ENCODE peak calls at places on chromosomes 7 and 10, in five cellular contexts. Z is HCT116, G is GM23248, L is MM.1S, P is SK-N-SH. O is an unnamed sample. For H3K9me2, the result is how much of the 10 kb centered on the place peaks cover.

GRCh38 chr10:103603382-103603781 is 109.9 kb downstream of the NEURL1 start:
- DNase-seq in Z (no peak), G (no peak), L (no peak), P (peak), O (no peak)

GRCh38 chr7:10977113-10977512 is 3.4 kb downstream of the PHF14 start:
- DNase-seq in Z (no peak), G (no peak), L (no peak), P (no peak), O (no peak)

GRCh38 chr10:43202657-43203490 is 64.0 kb downstream of the RASGEF1A start:
- DNase-seq in Z (no peak), G (peak), L (no peak), P (peak), O (no peak)

GRCh38 chr7:67018940-67019339 is 22.3 kb downstream of the TYW1 start:
- DNase-seq in Z (no peak), G (no peak), L (no peak), P (no peak), O (no peak)

GRCh38 chr10:60916025-60916424 is 28.0 kb downstream of the RHOBTB1 start:
- DNase-seq in Z (no peak), G (no peak), L (no peak), P (no peak), O (peak)

GRCh38 chr10:90718185-90718584 is 139.7 kb downstream of the HTR7 start:
- DNase-seq in Z (no peak), G (peak), L (no peak), P (no peak), O (peak)

GRCh38 chr10:44780461-44780860 is 130.7 kb upstream of the TMEM72 start:
- DNase-seq in Z (no peak), G (no peak), L (no peak), P (no peak), O (no peak)

GRCh38 chr10:132669208-132669861 is 116.6 kb downstream of the NKX6-2 start:
- DNase-seq in Z (no peak), G (no peak), L (no peak), P (no peak), O (no peak)

GRCh38 chr7:70131807-70132565 is 533.7 kb downstream of the AUTS2 start:
- DNase-seq in Z (no peak), G (no peak), L (no peak), P (no peak), O (no peak)

GRCh38 chr10:69742928-69743602 is 58.6 kb upstream of the COL13A1 start:
- DNase-seq in Z (peak), G (peak), L (no peak), P (peak), O (peak)

GRCh38 chr10:106401161-106401560 is 763.3 kb downstream of the SORCS1 start:
- DNase-seq in Z (no peak), G (peak), L (no peak), P (no peak), O (peak)

GRCh38 chr10:25682203-25682950 is 251.7 kb upstream of the MYO3A start:
- DNase-seq in Z (no peak), G (peak), L (no peak), P (peak), O (no peak)

GRCh38 chr10:132616170-132616994 is 78.8 kb downstream of the INPP5A start:
- DNase-seq in Z (no peak), G (no peak), L (no peak), P (no peak), O (no peak)

GRCh38 chr10:101774589-101775272 is 1.2 kb downstream of the FGF8 start:
- DNase-seq in Z (no peak), G (peak), L (no peak), P (peak), O (no peak)

GRCh38 chr7:103343758-103344452 is 662 bp downstream of the DNAJC2 start:
- DNase-seq in Z (no peak), G (peak), L (peak), P (peak), O (peak)

GRCh38 chr10:71548494-71548846 is 151.8 kb downstream of the CDH23 start:
- DNase-seq in Z (no peak), G (peak), L (peak), P (no peak), O (peak)

GRCh38 chr7:158265743-158266080 is 321.9 kb downstream of the PTPRN2 start:
- DNase-seq in Z (no peak), G (no peak), L (no peak), P (no peak), O (no peak)

GRCh38 chr7:73519867-73520672 is 2.0 kb downstream of the BAZ1B start:
- DNase-seq in Z (no peak), G (peak), L (peak), P (no peak), O (no peak)

GRCh38 chr10:74104480-74104879 is 46.1 kb downstream of the AP3M1 start:
- DNase-seq in Z (no peak), G (no peak), L (no peak), P (no peak), O (no peak)
- H3K9me2 ChIP-seq in Z (under half), G (under half), L (under half), P (under half), O (under half)

DNA sequence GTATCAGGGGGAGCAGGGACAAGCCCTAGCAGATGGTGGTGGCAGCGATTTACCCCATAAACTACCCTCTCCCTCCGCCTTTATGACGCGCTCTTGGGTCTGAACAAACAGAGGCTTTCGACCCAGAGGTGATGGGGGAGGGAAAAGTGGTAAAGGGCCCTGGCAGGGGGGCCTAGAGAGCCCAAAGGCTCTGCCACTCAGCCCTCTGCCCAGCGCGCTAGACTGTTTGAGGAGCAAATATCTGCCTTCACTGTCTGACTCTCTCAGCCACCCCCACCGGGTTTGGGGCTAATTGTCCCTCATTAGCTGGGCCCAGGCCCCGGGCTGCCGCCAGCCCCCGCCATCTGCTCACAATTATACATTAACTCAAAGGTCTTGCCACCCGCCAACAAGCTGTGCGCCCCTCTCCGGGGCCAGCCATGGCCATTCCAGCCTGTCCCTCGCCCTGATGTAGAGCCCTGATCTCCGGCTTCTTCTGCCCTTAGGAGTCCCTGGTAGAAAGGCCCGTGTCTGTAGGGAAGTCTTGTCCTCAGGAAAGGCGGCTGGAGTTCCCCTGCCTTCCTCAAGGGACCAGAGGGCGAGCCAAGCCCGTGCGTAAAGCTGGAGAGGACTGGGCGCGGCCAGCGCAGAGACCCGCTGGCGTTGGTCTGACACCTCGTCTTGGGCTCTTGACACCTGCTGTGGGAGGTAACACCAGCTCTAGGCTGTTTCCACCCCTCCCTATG is 1.9 kb upstream of the PAX4 start:
- DNase-seq in Z (no peak), G (peak), L (no peak), P (peak), O (no peak)
- H3K9ac ChIP-seq in Z (no peak), G (no peak), L (no peak), P (no peak), O (no peak)

GRCh38 chr10:77884181-77884580 is 42.4 kb downstream of the DLG5 start:
- DNase-seq in Z (no peak), G (no peak), L (no peak), P (no peak), O (no peak)

GRCh38 chr10:77879065-77879464 is 47.5 kb downstream of the DLG5 start:
- DNase-seq in Z (no peak), G (no peak), L (no peak), P (no peak), O (no peak)

GRCh38 chr10:77879710-77880109 is 46.8 kb downstream of the DLG5 start:
- DNase-seq in Z (no peak), G (no peak), L (no peak), P (no peak), O (no peak)

GRCh38 chr10:77881222-77881621 is 45.3 kb downstream of the DLG5 start:
- DNase-seq in Z (no peak), G (no peak), L (no peak), P (no peak), O (no peak)

GRCh38 chr10:77881636-77882035 is 44.9 kb downstream of the DLG5 start:
- DNase-seq in Z (no peak), G (no peak), L (no peak), P (no peak), O (no peak)
- H2AFZ ChIP-seq in Z (no peak), G (no peak), L (no peak), P (no peak), O (no peak)

GRCh38 chr7:54712777-54713176 is 46.2 kb downstream of the SEC61G start:
- DNase-seq in Z (no peak), G (no peak), L (no peak), P (no peak), O (no peak)
- H3K9me2 ChIP-seq in Z (under half), G (under half), L (under half), P (under half), O (under half)

DNA sequence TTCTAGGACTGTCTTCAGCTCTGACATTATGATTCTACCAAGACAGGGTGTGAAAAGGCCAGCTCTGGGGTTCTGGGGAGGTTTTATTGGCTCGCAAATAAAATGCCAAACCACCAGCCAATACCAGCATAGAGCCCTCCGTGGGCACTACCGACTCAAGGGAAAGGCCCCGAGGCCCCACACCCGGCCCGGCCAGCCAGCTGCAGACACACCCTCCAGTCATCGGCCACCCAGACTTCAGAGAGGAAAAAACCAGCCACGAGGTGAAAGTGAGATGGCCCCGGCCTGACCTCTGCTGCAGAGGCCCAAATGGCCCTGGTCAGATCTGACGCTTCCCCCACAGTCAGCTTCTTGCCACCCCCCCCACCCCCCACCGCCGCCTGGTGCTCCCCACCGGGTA is 80.0 kb downstream of the PRKAG2 start:
- DNase-seq in Z (no peak), G (peak), L (no peak), P (no peak), O (no peak)
- H3K9ac ChIP-seq in Z (peak), G (peak), L (no peak), P (no peak), O (peak)